ENCODE peak calls at places on chromosome 17, in seven cellular contexts. A is Daoy; G is stimulated activated effector memory CD8-positive, alpha-beta T cell treated with anti-CD3 and anti-CD28 coated beads, Interleukin-12 subunit alpha, Interleukin-12 subunit beta, amount 100 ng/mL, for 72 hours; W is dermis microvascular lymphatic vessel endothelial cell; B is H54; C is stimulated activated CD4-positive, alpha-beta T cell treated with anti-CD3 and anti-CD28 coated beads, TNF-alpha, amount 100 ng/mL, for 48 hours; T is anterior cingulate cortex. Z is an unnamed sample.

GRCh38 chr17:65674246-65675045 is 113.0 kb upstream of the AXIN2 start:
- DNase-seq in A (no peak), G (no peak), W (no peak), B (no peak), C (no peak), T (no peak), Z (no peak)

GRCh38 chr17:48579738-48580543 is 1.8 kb upstream of the HOXB4 start:
- DNase-seq in A (no peak), G (no peak), W (no peak), B (no peak), C (no peak), T (no peak), Z (no peak)

GRCh38 chr17:56499799-56500388 is 93.6 kb upstream of the NOG start:
- DNase-seq in A (peak), G (no peak), W (peak), B (peak), C (peak), T (no peak), Z (no peak)

GRCh38 chr17:50884354-50885311 is 18.5 kb upstream of the TOB1 start:
- DNase-seq in A (no peak), G (no peak), W (no peak), B (no peak), C (no peak), T (no peak), Z (no peak)

GRCh38 chr17:8552582-8553320 is 77.8 kb downstream of the MYH10 start:
- DNase-seq in A (no peak), G (no peak), W (no peak), B (no peak), C (no peak), T (no peak), Z (no peak)

GRCh38 chr17:29292071-29292991 is 1.6 kb downstream of the NUFIP2 start:
- DNase-seq in A (peak), G (peak), W (no peak), B (peak), C (peak), T (peak), Z (peak)

GRCh38 chr17:39636587-39636926 is 387 bp upstream of the STARD3 start:
- DNase-seq in A (no peak), G (no peak), W (no peak), B (no peak), C (no peak), T (no peak), Z (no peak)

GRCh38 chr17:16381496-16381820 is 567 bp downstream of the UBB start:
- DNase-seq in A (no peak), G (no peak), W (peak), B (no peak), C (peak), T (no peak), Z (no peak)

GRCh38 chr17:58587713-58588117 is 73.3 kb upstream of the MTMR4 start:
- DNase-seq in A (peak), G (peak), W (peak), B (peak), C (peak), T (peak), Z (peak)

GRCh38 chr17:63609820-63610573 is 9.3 kb downstream of the TACO1 start:
- DNase-seq in A (no peak), G (no peak), W (no peak), B (no peak), C (no peak), T (no peak), Z (no peak)

GRCh38 chr17:50708050-50709000 is 611 bp upstream of the ANKRD40 start:
- DNase-seq in A (no peak), G (no peak), W (no peak), B (no peak), C (no peak), T (no peak), Z (no peak)

GRCh38 chr17:79944251-79944812 is 91.3 kb downstream of the TBC1D16 start:
- DNase-seq in A (no peak), G (no peak), W (no peak), B (no peak), C (no peak), T (no peak), Z (no peak)

GRCh38 chr17:61122356-61122913 is 277.2 kb upstream of the TBX2 start:
- DNase-seq in A (no peak), G (no peak), W (no peak), B (no peak), C (no peak), T (no peak), Z (no peak)

GRCh38 chr17:17561408-17562144 is 29.9 kb downstream of the PEMT start:
- DNase-seq in A (peak), G (no peak), W (peak), B (no peak), C (no peak), T (no peak), Z (no peak)

GRCh38 chr17:66636111-66636510 is 198.8 kb upstream of the CACNG5 start:
- DNase-seq in A (peak), G (no peak), W (no peak), B (peak), C (no peak), T (no peak), Z (no peak)

GRCh38 chr17:40579471-40579870 is 14.2 kb upstream of the CCR7 start:
- DNase-seq in A (no peak), G (no peak), W (no peak), B (no peak), C (no peak), T (no peak), Z (no peak)

GRCh38 chr17:41464682-41465081 is 2.5 kb downstream of the KRT32 start:
- DNase-seq in A (peak), G (no peak), W (no peak), B (peak), C (no peak), T (peak), Z (peak)

GRCh38 chr17:8701221-8701620 is 43.4 kb downstream of the CCDC42 start:
- DNase-seq in A (no peak), G (no peak), W (no peak), B (no peak), C (no peak), T (no peak), Z (no peak)

GRCh38 chr17:8726951-8727555 is 17.6 kb downstream of the CCDC42 start:
- DNase-seq in A (peak), G (no peak), W (no peak), B (no peak), C (no peak), T (no peak), Z (no peak)

GRCh38 chr17:33292981-33293867 is at the start of gene ASIC2:
- DNase-seq in A (peak), G (no peak), W (no peak), B (no peak), C (no peak), T (peak), Z (peak)

GRCh38 chr17:29146369-29146972 is 33.7 kb downstream of the MYO18A start:
- DNase-seq in A (no peak), G (peak), W (no peak), B (no peak), C (no peak), T (no peak), Z (no peak)

GRCh38 chr17:33603794-33604193 is 310.7 kb upstream of the ASIC2 start:
- DNase-seq in A (no peak), G (no peak), W (no peak), B (no peak), C (no peak), T (no peak), Z (no peak)

GRCh38 chr17:79777844-79778503 is at the start of gene CBX2:
- DNase-seq in A (peak), G (peak), W (no peak), B (peak), C (peak), T (peak), Z (peak)

GRCh38 chr17:66620528-66620927 is 214.4 kb upstream of the CACNG5 start:
- DNase-seq in A (no peak), G (no peak), W (no peak), B (no peak), C (no peak), T (no peak), Z (no peak)

GRCh38 chr17:82239401-82239925 is 10.6 kb downstream of the SLC16A3 start:
- DNase-seq in A (no peak), G (no peak), W (no peak), B (no peak), C (no peak), T (no peak), Z (no peak)

Z was measured in MG63.